ENCODE peak calls at places on chromosomes 7 and 10, in five cellular contexts. One of them, this sample, is unnamed.

GRCh38 chr7:73358590-73359275 is 30.8 kb downstream of the FKBP6 start:
- DNase-seq in choroid plexus epithelial cell: no peak
- DNase-seq in fibroblast of pulmonary artery: no peak
- DNase-seq in neural progenitor cell: no peak
- DNase-seq in GM06990: no peak
- DNase-seq in this sample: no peak

GRCh38 chr10:108362956-108363355 is 1198.5 kb upstream of the SORCS1 start:
- DNase-seq in choroid plexus epithelial cell: no peak
- DNase-seq in fibroblast of pulmonary artery: no peak
- DNase-seq in neural progenitor cell: no peak
- DNase-seq in GM06990: no peak
- DNase-seq in this sample: no peak

GRCh38 chr10:15201589-15202300 is 33.3 kb upstream of the NMT2 start:
- DNase-seq in choroid plexus epithelial cell: peak; percentile 66
- DNase-seq in fibroblast of pulmonary artery: peak; percentile 30
- DNase-seq in neural progenitor cell: no peak
- DNase-seq in GM06990: no peak
- DNase-seq in this sample: no peak

GRCh38 chr10:126117196-126117595 is 220.8 kb downstream of the FANK1 start:
- DNase-seq in choroid plexus epithelial cell: no peak
- DNase-seq in fibroblast of pulmonary artery: no peak
- DNase-seq in neural progenitor cell: no peak
- DNase-seq in GM06990: no peak
- DNase-seq in this sample: no peak

GRCh38 chr7:74307738-74308505 is 18.7 kb downstream of the CLIP2 start:
- DNase-seq in choroid plexus epithelial cell: no peak
- DNase-seq in fibroblast of pulmonary artery: no peak
- DNase-seq in neural progenitor cell: no peak
- DNase-seq in GM06990: no peak
- DNase-seq in this sample: no peak

GRCh38 chr7:130943336-130943901 is 209.4 kb upstream of the KLF14 start:
- DNase-seq in choroid plexus epithelial cell: peak; percentile 92
- DNase-seq in fibroblast of pulmonary artery: peak; percentile 87
- DNase-seq in neural progenitor cell: no peak
- DNase-seq in GM06990: no peak
- DNase-seq in this sample: peak; percentile 8

GRCh38 chr10:36256905-36257304 is 614.8 kb upstream of the FZD8 start:
- DNase-seq in choroid plexus epithelial cell: peak; percentile 86
- DNase-seq in fibroblast of pulmonary artery: peak; percentile 88
- DNase-seq in neural progenitor cell: no peak
- DNase-seq in GM06990: no peak
- DNase-seq in this sample: no peak

GRCh38 chr10:106173838-106174237 is 990.7 kb downstream of the SORCS1 start:
- DNase-seq in choroid plexus epithelial cell: no peak
- DNase-seq in fibroblast of pulmonary artery: no peak
- DNase-seq in neural progenitor cell: no peak
- DNase-seq in GM06990: no peak
- DNase-seq in this sample: no peak

GRCh38 chr7:23426876-23427275 is 43.4 kb downstream of the IGF2BP3 start:
- DNase-seq in choroid plexus epithelial cell: no peak
- DNase-seq in fibroblast of pulmonary artery: no peak
- DNase-seq in neural progenitor cell: no peak
- DNase-seq in GM06990: no peak
- DNase-seq in this sample: no peak

GRCh38 chr10:44394696-44395383 is 9.9 kb upstream of the CXCL12 start:
- DNase-seq in choroid plexus epithelial cell: no peak
- DNase-seq in fibroblast of pulmonary artery: no peak
- DNase-seq in neural progenitor cell: no peak
- DNase-seq in GM06990: no peak
- DNase-seq in this sample: no peak

GRCh38 chr10:103645141-103646054 is 151.9 kb downstream of the NEURL1 start:
- DNase-seq in choroid plexus epithelial cell: peak; percentile 92
- DNase-seq in fibroblast of pulmonary artery: peak; percentile 94
- DNase-seq in neural progenitor cell: no peak
- DNase-seq in GM06990: no peak
- DNase-seq in this sample: no peak

GRCh38 chr7:55065511-55066229 is 46.9 kb downstream of the EGFR start:
- DNase-seq in choroid plexus epithelial cell: peak; percentile 88
- DNase-seq in fibroblast of pulmonary artery: peak; percentile 90
- DNase-seq in neural progenitor cell: peak; percentile 34
- DNase-seq in GM06990: no peak
- DNase-seq in this sample: no peak

GRCh38 chr7:148662646-148663045 is 36.1 kb upstream of the CUL1 start:
- DNase-seq in choroid plexus epithelial cell: no peak
- DNase-seq in fibroblast of pulmonary artery: peak; percentile 16
- DNase-seq in neural progenitor cell: no peak
- DNase-seq in GM06990: no peak
- DNase-seq in this sample: no peak

GRCh38 chr10:15293862-15294835 is 76.9 kb downstream of the FAM171A1 start:
- DNase-seq in choroid plexus epithelial cell: peak; percentile 34
- DNase-seq in fibroblast of pulmonary artery: peak; percentile 29
- DNase-seq in neural progenitor cell: no peak
- DNase-seq in GM06990: no peak
- DNase-seq in this sample: no peak

GRCh38 chr7:34946486-34946885 is 90.8 kb downstream of the DPY19L1 start:
- DNase-seq in choroid plexus epithelial cell: no peak
- DNase-seq in fibroblast of pulmonary artery: no peak
- DNase-seq in neural progenitor cell: peak; percentile 14
- DNase-seq in GM06990: no peak
- DNase-seq in this sample: no peak

GRCh38 chr7:69708857-69709256 is 110.6 kb downstream of the AUTS2 start:
- DNase-seq in choroid plexus epithelial cell: peak; percentile 16
- DNase-seq in fibroblast of pulmonary artery: peak; percentile 38
- DNase-seq in neural progenitor cell: no peak
- DNase-seq in GM06990: no peak
- DNase-seq in this sample: no peak

GRCh38 chr7:12731214-12731656 is 43.8 kb downstream of the ARL4A start:
- DNase-seq in choroid plexus epithelial cell: peak; percentile 72
- DNase-seq in fibroblast of pulmonary artery: peak; percentile 70
- DNase-seq in neural progenitor cell: no peak
- DNase-seq in GM06990: no peak
- DNase-seq in this sample: no peak

GRCh38 chr7:158439035-158439434 is 148.6 kb downstream of the PTPRN2 start:
- DNase-seq in choroid plexus epithelial cell: no peak
- DNase-seq in fibroblast of pulmonary artery: no peak
- DNase-seq in neural progenitor cell: no peak
- DNase-seq in GM06990: no peak
- DNase-seq in this sample: no peak

GRCh38 chr7:12436896-12437535 is 33.4 kb upstream of the VWDE start:
- DNase-seq in choroid plexus epithelial cell: peak; percentile 40
- DNase-seq in fibroblast of pulmonary artery: peak; percentile 7
- DNase-seq in neural progenitor cell: peak; percentile 64
- DNase-seq in GM06990: no peak
- DNase-seq in this sample: no peak

GRCh38 chr7:12674861-12675260 is 12.6 kb upstream of the ARL4A start:
- DNase-seq in choroid plexus epithelial cell: peak; percentile 94
- DNase-seq in fibroblast of pulmonary artery: peak; percentile 76
- DNase-seq in neural progenitor cell: peak; percentile 41
- DNase-seq in GM06990: no peak
- DNase-seq in this sample: peak; percentile 22

GRCh38 chr7:82736633-82737032 is 293.1 kb upstream of the CACNA2D1 start:
- DNase-seq in choroid plexus epithelial cell: no peak
- DNase-seq in fibroblast of pulmonary artery: no peak
- DNase-seq in neural progenitor cell: no peak
- DNase-seq in GM06990: no peak
- DNase-seq in this sample: no peak

GRCh38 chr7:90766814-90767564 is 170.9 kb downstream of the CDK14 start:
- DNase-seq in choroid plexus epithelial cell: peak; percentile 90
- DNase-seq in fibroblast of pulmonary artery: peak; percentile 91
- DNase-seq in neural progenitor cell: peak; percentile 62
- DNase-seq in GM06990: no peak
- DNase-seq in this sample: no peak

GRCh38 chr7:159113056-159113455 is 31.6 kb downstream of the VIPR2 start:
- DNase-seq in choroid plexus epithelial cell: no peak
- DNase-seq in fibroblast of pulmonary artery: no peak
- DNase-seq in neural progenitor cell: no peak
- DNase-seq in GM06990: no peak
- DNase-seq in this sample: no peak

GRCh38 chr10:84360634-84361365 is 32.4 kb downstream of the CCSER2 start:
- DNase-seq in choroid plexus epithelial cell: peak; percentile 66
- DNase-seq in fibroblast of pulmonary artery: peak; percentile 38
- DNase-seq in neural progenitor cell: no peak
- DNase-seq in GM06990: no peak
- DNase-seq in this sample: no peak

GRCh38 chr10:130661419-130661818 is 525.2 kb downstream of the GLRX3 start:
- DNase-seq in choroid plexus epithelial cell: no peak
- DNase-seq in fibroblast of pulmonary artery: no peak
- DNase-seq in neural progenitor cell: no peak
- DNase-seq in GM06990: no peak
- DNase-seq in this sample: no peak

GRCh38 chr7:77409739-77410545 is 6.2 kb downstream of the GSAP start:
- DNase-seq in choroid plexus epithelial cell: peak; percentile 93
- DNase-seq in fibroblast of pulmonary artery: peak; percentile 89
- DNase-seq in neural progenitor cell: no peak
- DNase-seq in GM06990: no peak
- DNase-seq in this sample: no peak

GRCh38 chr7:55639640-55640039 is 67.3 kb upstream of the VOPP1 start:
- DNase-seq in choroid plexus epithelial cell: no peak
- DNase-seq in fibroblast of pulmonary artery: no peak
- DNase-seq in neural progenitor cell: no peak
- DNase-seq in GM06990: no peak
- DNase-seq in this sample: no peak

GRCh38 chr7:34756025-34756437 is 98.0 kb downstream of the NPSR1 start:
- DNase-seq in choroid plexus epithelial cell: peak; percentile 2
- DNase-seq in fibroblast of pulmonary artery: no peak
- DNase-seq in neural progenitor cell: no peak
- DNase-seq in GM06990: no peak
- DNase-seq in this sample: no peak

GRCh38 chr10:71228875-71229720 is 16.7 kb downstream of the UNC5B start:
- DNase-seq in choroid plexus epithelial cell: no peak
- DNase-seq in fibroblast of pulmonary artery: no peak
- DNase-seq in neural progenitor cell: no peak
- DNase-seq in GM06990: no peak
- DNase-seq in this sample: no peak

GRCh38 chr7:36034020-36034419 is 119.0 kb upstream of the EEPD1 start:
- DNase-seq in choroid plexus epithelial cell: no peak
- DNase-seq in fibroblast of pulmonary artery: no peak
- DNase-seq in neural progenitor cell: no peak
- DNase-seq in GM06990: no peak
- DNase-seq in this sample: no peak

GRCh38 chr7:157839226-157839625 is 502.4 kb downstream of the DNAJB6 start:
- DNase-seq in choroid plexus epithelial cell: no peak
- DNase-seq in fibroblast of pulmonary artery: no peak
- DNase-seq in neural progenitor cell: no peak
- DNase-seq in GM06990: no peak
- DNase-seq in this sample: no peak

GRCh38 chr10:104020020-104020419 is 53.1 kb downstream of the SLK start:
- DNase-seq in choroid plexus epithelial cell: no peak
- DNase-seq in fibroblast of pulmonary artery: no peak
- DNase-seq in neural progenitor cell: no peak
- DNase-seq in GM06990: no peak
- DNase-seq in this sample: no peak

GRCh38 chr7:142896151-142896550 is 10.6 kb upstream of the TRPV6 start:
- DNase-seq in choroid plexus epithelial cell: no peak
- DNase-seq in fibroblast of pulmonary artery: no peak
- DNase-seq in neural progenitor cell: no peak
- DNase-seq in GM06990: no peak
- DNase-seq in this sample: no peak

GRCh38 chr10:69515699-69516547 is 57.3 kb downstream of the NEUROG3 start:
- DNase-seq in choroid plexus epithelial cell: peak; percentile 82
- DNase-seq in fibroblast of pulmonary artery: peak; percentile 75
- DNase-seq in neural progenitor cell: peak; percentile 87
- DNase-seq in GM06990: peak; percentile 61
- DNase-seq in this sample: peak; percentile 84

GRCh38 chr10:44201656-44202055 is 183.2 kb downstream of the CXCL12 start:
- DNase-seq in choroid plexus epithelial cell: no peak
- DNase-seq in fibroblast of pulmonary artery: no peak
- DNase-seq in neural progenitor cell: no peak
- DNase-seq in GM06990: no peak
- DNase-seq in this sample: no peak

GRCh38 chr10:123995461-123996131 is 97.8 kb downstream of the CHST15 start:
- DNase-seq in choroid plexus epithelial cell: peak; percentile 78
- DNase-seq in fibroblast of pulmonary artery: peak; percentile 58
- DNase-seq in neural progenitor cell: peak; percentile 75
- DNase-seq in GM06990: peak; percentile 33
- DNase-seq in this sample: peak; percentile 78

GRCh38 chr7:112707655-112708054 is 82.5 kb downstream of the TMEM168 start:
- DNase-seq in choroid plexus epithelial cell: no peak
- DNase-seq in fibroblast of pulmonary artery: no peak
- DNase-seq in neural progenitor cell: no peak
- DNase-seq in GM06990: no peak
- DNase-seq in this sample: no peak

GRCh38 chr7:112708236-112708635 is 82.0 kb downstream of the TMEM168 start:
- DNase-seq in choroid plexus epithelial cell: no peak
- DNase-seq in fibroblast of pulmonary artery: no peak
- DNase-seq in neural progenitor cell: peak; percentile 47
- DNase-seq in GM06990: no peak
- DNase-seq in this sample: no peak
- TF ChIP-seq CTCF in choroid plexus epithelial cell: peak; percentile 6
- TF ChIP-seq CTCF in fibroblast of pulmonary artery: no peak
- TF ChIP-seq CTCF in neural progenitor cell: peak; percentile 35
- TF ChIP-seq CTCF in GM06990: no peak
- TF ChIP-seq CTCF in this sample: no peak

DNA sequence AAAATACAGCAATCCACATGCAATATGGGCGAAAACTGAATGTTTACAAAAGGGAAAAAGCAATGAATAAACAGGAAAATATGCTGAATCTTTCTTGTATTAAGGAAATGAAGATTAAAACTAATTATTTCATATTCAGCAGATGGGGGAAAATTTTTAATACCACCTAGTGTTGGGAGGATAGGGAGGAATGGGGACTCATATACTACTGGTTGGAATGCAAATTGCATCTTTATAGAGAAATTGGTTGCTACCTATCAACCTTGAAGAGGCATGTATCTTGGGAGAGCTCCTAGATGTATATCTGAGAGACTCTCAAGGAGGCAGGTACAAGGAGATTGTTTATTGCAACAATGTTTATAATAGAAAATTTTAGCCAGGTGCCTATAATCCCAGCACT is 101.4 kb downstream of the CREM start:
- DNase-seq in choroid plexus epithelial cell: no peak
- DNase-seq in fibroblast of pulmonary artery: no peak
- DNase-seq in neural progenitor cell: no peak
- DNase-seq in GM06990: no peak
- DNase-seq in this sample: no peak
- TF ChIP-seq CTCF in choroid plexus epithelial cell: no peak
- TF ChIP-seq CTCF in fibroblast of pulmonary artery: peak; percentile 3
- TF ChIP-seq CTCF in neural progenitor cell: no peak
- TF ChIP-seq CTCF in GM06990: no peak
- TF ChIP-seq CTCF in this sample: no peak

GRCh38 chr10:23530079-23530478 is 91.2 kb downstream of the OTUD1 start:
- DNase-seq in choroid plexus epithelial cell: peak; percentile 59
- DNase-seq in fibroblast of pulmonary artery: peak; percentile 42
- DNase-seq in neural progenitor cell: no peak
- DNase-seq in GM06990: no peak
- DNase-seq in this sample: peak; percentile 9
- TF ChIP-seq CTCF in choroid plexus epithelial cell: peak; percentile 53
- TF ChIP-seq CTCF in fibroblast of pulmonary artery: peak; percentile 42
- TF ChIP-seq CTCF in neural progenitor cell: no peak
- TF ChIP-seq CTCF in GM06990: peak; percentile 36
- TF ChIP-seq CTCF in this sample: no peak

GRCh38 chr7:1670894-1671875 is 1.1 kb downstream of the ELFN1 start:
- DNase-seq in choroid plexus epithelial cell: no peak
- DNase-seq in fibroblast of pulmonary artery: no peak
- DNase-seq in neural progenitor cell: no peak
- DNase-seq in GM06990: no peak
- DNase-seq in this sample: no peak
- TF ChIP-seq CTCF in choroid plexus epithelial cell: no peak
- TF ChIP-seq CTCF in fibroblast of pulmonary artery: no peak
- TF ChIP-seq CTCF in neural progenitor cell: no peak
- TF ChIP-seq CTCF in GM06990: no peak
- TF ChIP-seq CTCF in this sample: no peak